ENCODE peak calls at places on chromosomes 4 and X, in five cellular contexts. One of them, this sample, is unnamed.

GRCh38 chr4:121269001-121269400 is 104.9 kb upstream of the TNIP3 start:
- DNase-seq in astrocyte: no peak
- DNase-seq in fibroblast of lung: no peak
- DNase-seq in tibial artery: no peak
- DNase-seq in neural progenitor cell: no peak
- DNase-seq in this sample: no peak

GRCh38 chr4:14254252-14254651 is 626.7 kb upstream of the BOD1L1 start:
- DNase-seq in astrocyte: peak; percentile 11
- DNase-seq in fibroblast of lung: peak; percentile 10
- DNase-seq in tibial artery: peak; percentile 31
- DNase-seq in neural progenitor cell: peak; percentile 39
- DNase-seq in this sample: peak; percentile 30

GRCh38 chrX:44507292-44507691 is 35.4 kb downstream of the FUNDC1 start:
- DNase-seq in tibial artery: no peak
- DNase-seq in astrocyte: no peak
- DNase-seq in neural progenitor cell: no peak
- DNase-seq in fibroblast of lung: no peak
- DNase-seq in this sample: no peak

GRCh38 chrX:2620576-2620975 is 70.5 kb upstream of the CD99 start:
- DNase-seq in astrocyte: no peak
- DNase-seq in tibial artery: no peak
- DNase-seq in neural progenitor cell: no peak
- DNase-seq in fibroblast of lung: no peak
- DNase-seq in this sample: no peak

GRCh38 chr4:86935499-86935832 is 655 bp downstream of the AFF1 start:
- DNase-seq in astrocyte: no peak
- DNase-seq in neural progenitor cell: no peak
- DNase-seq in fibroblast of lung: no peak
- DNase-seq in tibial artery: peak; percentile 49
- DNase-seq in this sample: no peak

GRCh38 chrX:15292861-15293260 is 22.6 kb downstream of the ASB11 start:
- DNase-seq in tibial artery: no peak
- DNase-seq in neural progenitor cell: no peak
- DNase-seq in astrocyte: no peak
- DNase-seq in fibroblast of lung: no peak
- DNase-seq in this sample: no peak

GRCh38 chr4:159145318-159146006 is 42.6 kb downstream of the RAPGEF2 start:
- DNase-seq in astrocyte: no peak
- DNase-seq in neural progenitor cell: no peak
- DNase-seq in fibroblast of lung: no peak
- DNase-seq in tibial artery: no peak
- DNase-seq in this sample: no peak

GRCh38 chrX:2385224-2385623 is 115.6 kb downstream of the DHRSX start:
- DNase-seq in astrocyte: peak; percentile 97
- DNase-seq in tibial artery: no peak
- DNase-seq in fibroblast of lung: peak; percentile 61
- DNase-seq in neural progenitor cell: no peak
- DNase-seq in this sample: peak; percentile 79

GRCh38 chr4:182895791-182896292 is 21.3 kb downstream of the DCTD start:
- DNase-seq in tibial artery: no peak
- DNase-seq in neural progenitor cell: no peak
- DNase-seq in astrocyte: no peak
- DNase-seq in fibroblast of lung: no peak
- DNase-seq in this sample: no peak

GRCh38 chr4:159027535-159027934 is 75.3 kb upstream of the RAPGEF2 start:
- DNase-seq in astrocyte: no peak
- DNase-seq in neural progenitor cell: no peak
- DNase-seq in tibial artery: no peak
- DNase-seq in fibroblast of lung: peak; percentile 19
- DNase-seq in this sample: no peak

GRCh38 chrX:34338046-34338445 is 205.9 kb upstream of the FAM47A start:
- DNase-seq in fibroblast of lung: no peak
- DNase-seq in neural progenitor cell: no peak
- DNase-seq in tibial artery: no peak
- DNase-seq in astrocyte: no peak
- DNase-seq in this sample: no peak

GRCh38 chr4:20591571-20592455 is 108.4 kb upstream of the PACRGL start:
- DNase-seq in astrocyte: no peak
- DNase-seq in fibroblast of lung: no peak
- DNase-seq in tibial artery: no peak
- DNase-seq in neural progenitor cell: no peak
- DNase-seq in this sample: no peak

GRCh38 chrX:68686684-68687045 is 39.2 kb downstream of the STARD8 start:
- DNase-seq in neural progenitor cell: peak; percentile 36
- DNase-seq in fibroblast of lung: peak; percentile 32
- DNase-seq in tibial artery: no peak
- DNase-seq in astrocyte: peak; percentile 20
- DNase-seq in this sample: no peak

GRCh38 chr4:184430163-184430562 is 44.2 kb downstream of the IRF2 start:
- DNase-seq in tibial artery: no peak
- DNase-seq in astrocyte: no peak
- DNase-seq in neural progenitor cell: no peak
- DNase-seq in fibroblast of lung: no peak
- DNase-seq in this sample: no peak

GRCh38 chr4:150415213-150415612 is 166.7 kb upstream of the MAB21L2 start:
- DNase-seq in neural progenitor cell: no peak
- DNase-seq in astrocyte: peak; percentile 10
- DNase-seq in fibroblast of lung: peak; percentile 0
- DNase-seq in tibial artery: no peak
- DNase-seq in this sample: no peak

DNA sequence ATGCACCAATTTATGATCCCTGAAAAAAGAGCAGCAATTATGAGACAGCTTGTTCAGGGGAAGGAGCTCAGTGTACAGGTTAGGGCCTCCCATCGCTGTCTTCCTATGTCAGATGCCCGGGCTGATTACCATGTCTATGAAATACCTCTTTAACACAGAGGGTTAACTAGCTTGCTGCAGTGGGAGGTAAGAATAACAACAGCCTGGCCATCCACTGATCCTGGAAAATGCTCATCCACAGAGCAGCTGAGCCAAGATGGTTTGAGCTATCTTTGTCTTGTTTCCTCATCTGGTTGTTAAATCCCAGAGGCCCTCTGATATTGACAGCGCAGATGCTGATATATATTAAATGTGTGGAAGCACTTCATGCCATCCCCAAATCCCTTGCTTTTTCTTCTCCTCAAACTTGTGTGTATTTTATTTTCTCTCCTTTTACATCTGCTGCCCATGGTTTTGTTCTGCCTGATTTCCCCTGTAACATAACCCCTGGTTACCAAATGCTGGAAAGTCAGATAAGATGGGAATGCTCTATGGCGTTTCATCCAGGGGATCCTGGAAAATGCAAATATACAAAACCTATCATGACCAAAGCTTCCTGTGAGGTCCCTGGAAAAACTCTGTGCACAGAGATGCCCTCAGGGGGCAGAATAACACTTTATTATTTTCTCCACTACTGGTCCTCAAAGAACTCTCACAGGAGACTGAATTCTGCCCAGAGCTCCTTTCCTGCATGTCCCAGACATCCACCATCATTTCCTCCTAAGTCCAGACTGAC is 85.9 kb upstream of the PUDP start:
- DNase-seq in neural progenitor cell: no peak
- DNase-seq in tibial artery: no peak
- DNase-seq in astrocyte: no peak
- DNase-seq in fibroblast of lung: no peak
- DNase-seq in this sample: no peak
- TF ChIP-seq CTCF in neural progenitor cell: no peak
- TF ChIP-seq CTCF in tibial artery: no peak
- TF ChIP-seq CTCF in astrocyte: no peak
- TF ChIP-seq CTCF in fibroblast of lung: no peak
- TF ChIP-seq CTCF in this sample: no peak

GRCh38 chr4:26819478-26819877 is 41.2 kb upstream of the STIM2 start:
- DNase-seq in astrocyte: no peak
- DNase-seq in neural progenitor cell: no peak
- DNase-seq in fibroblast of lung: no peak
- DNase-seq in tibial artery: no peak
- DNase-seq in this sample: no peak
- H3K4me1 ChIP-seq in astrocyte: peaks cover 8% of the 10 kb centered on the region
- H3K4me1 ChIP-seq in neural progenitor cell: peaks cover 15% of the 10 kb centered on the region
- H3K4me1 ChIP-seq in fibroblast of lung: no peaks in the 10 kb centered on the region
- H3K4me1 ChIP-seq in tibial artery: no peaks in the 10 kb centered on the region
- H3K4me1 ChIP-seq in this sample: no peaks in the 10 kb centered on the region

DNA sequence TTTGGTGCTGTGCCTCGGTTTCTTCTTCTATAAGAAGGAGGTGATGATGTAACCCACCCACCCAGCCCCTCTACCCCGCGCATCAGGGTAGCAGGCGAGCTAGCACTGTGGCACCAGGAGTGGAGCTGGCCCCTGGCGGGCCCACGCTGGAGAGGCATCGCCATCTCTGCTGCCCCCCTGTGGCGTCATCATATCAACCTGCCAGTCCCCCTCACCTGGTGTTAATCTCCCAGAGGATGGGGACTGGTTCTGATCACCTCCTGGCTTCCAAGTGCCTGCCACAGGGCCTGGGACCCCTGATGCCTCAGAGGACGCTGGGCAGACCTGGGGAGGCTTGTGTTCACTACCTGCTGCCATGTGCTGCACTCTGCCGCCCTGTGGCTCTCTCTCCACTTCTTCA is 6.3 kb upstream of the SORCS2 start:
- DNase-seq in tibial artery: peak; percentile 16
- DNase-seq in astrocyte: no peak
- DNase-seq in fibroblast of lung: no peak
- DNase-seq in neural progenitor cell: peak; percentile 55
- DNase-seq in this sample: no peak
- TF ChIP-seq CTCF in tibial artery: no peak
- TF ChIP-seq CTCF in astrocyte: no peak
- TF ChIP-seq CTCF in fibroblast of lung: peak; percentile 27
- TF ChIP-seq CTCF in neural progenitor cell: peak; percentile 36
- TF ChIP-seq CTCF in this sample: peak; percentile 43

DNA sequence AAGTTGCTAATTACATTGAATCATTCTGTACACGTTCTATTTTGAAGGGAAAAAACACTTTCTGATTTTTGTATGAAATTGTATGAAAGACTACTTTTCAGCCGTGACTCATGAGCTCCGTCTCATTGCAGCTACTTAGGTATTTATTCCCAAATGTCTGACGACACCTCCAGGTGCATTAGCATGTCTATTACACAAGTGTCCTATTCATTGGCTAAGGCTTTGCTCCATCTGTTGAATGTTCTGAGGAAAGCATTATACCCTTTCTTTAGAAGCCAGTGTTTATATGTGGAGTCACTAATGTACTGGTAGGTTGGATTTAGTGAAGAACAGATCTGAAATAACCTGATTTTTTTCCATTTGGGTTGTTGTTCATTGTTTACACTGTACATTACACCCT is 51.8 kb downstream of the MAP7D3 start:
- DNase-seq in fibroblast of lung: peak; percentile 56
- DNase-seq in neural progenitor cell: no peak
- DNase-seq in tibial artery: no peak
- DNase-seq in astrocyte: peak; percentile 56
- DNase-seq in this sample: peak; percentile 70
- H3K4me1 ChIP-seq in fibroblast of lung: peaks cover 10% of the 10 kb centered on the region
- H3K4me1 ChIP-seq in neural progenitor cell: no peaks in the 10 kb centered on the region
- H3K4me1 ChIP-seq in tibial artery: peaks cover 24% of the 10 kb centered on the region
- H3K4me1 ChIP-seq in astrocyte: peaks cover 11% of the 10 kb centered on the region
- H3K4me1 ChIP-seq in this sample: peaks cover 3% of the 10 kb centered on the region

DNA sequence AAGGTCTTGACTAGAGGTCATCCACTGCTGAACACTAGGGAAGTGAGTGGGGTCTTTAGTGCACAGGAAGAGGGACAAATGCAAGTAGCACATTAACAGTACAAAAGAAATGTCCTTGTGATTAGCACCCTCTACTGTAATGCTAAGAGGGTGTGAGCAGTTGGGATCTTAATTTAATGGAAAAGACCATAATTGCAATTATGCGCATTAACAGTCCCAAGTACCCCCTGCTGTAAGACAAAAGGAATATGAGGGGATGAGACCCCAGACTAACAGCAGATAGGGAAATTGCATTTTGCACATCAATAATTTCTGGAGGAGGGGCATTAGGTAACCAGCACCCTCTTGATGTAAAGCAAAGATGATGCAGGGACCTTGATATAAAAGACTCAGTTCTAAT is 285.0 kb downstream of the CHIC1 start:
- DNase-seq in astrocyte: no peak
- DNase-seq in fibroblast of lung: no peak
- DNase-seq in neural progenitor cell: no peak
- DNase-seq in tibial artery: no peak
- DNase-seq in this sample: no peak
- TF ChIP-seq CTCF in astrocyte: no peak
- TF ChIP-seq CTCF in fibroblast of lung: no peak
- TF ChIP-seq CTCF in neural progenitor cell: peak; percentile 22
- TF ChIP-seq CTCF in tibial artery: no peak
- TF ChIP-seq CTCF in this sample: peak; percentile 24

DNA sequence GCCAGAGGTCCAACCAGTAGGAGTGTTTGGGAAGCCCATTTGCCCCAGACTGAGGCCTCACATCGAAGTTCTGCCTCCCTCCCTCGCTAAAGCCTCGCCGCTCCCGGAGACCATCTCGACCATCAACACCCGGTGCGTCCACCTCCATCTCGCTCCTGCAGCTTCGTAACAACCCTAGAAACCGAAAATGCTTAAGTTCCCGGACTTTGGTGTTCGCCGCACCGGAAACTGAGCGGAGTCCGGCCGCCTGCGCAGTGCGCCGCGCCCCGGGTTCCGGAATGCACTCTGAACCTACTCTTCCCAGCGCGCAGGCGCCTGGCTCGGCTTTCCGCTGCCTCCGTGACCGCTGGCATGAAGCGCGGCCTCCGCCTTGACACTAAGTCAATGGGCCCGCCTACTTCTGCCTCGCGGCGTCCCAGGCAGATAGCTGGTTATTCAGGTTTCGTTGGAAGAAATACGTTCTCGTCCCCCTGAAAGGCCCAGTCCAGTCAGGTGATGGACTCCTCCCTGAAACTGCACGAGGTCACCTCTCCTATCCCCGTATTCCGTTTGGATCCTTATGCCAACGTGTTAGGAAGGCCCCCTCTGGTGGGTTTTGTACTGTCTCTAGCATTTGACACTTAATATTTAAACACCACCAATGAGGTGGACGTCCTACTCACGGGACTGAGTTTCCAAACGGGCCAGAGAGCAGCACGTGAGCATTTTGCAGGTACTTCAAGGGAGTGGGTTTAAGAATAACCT is 21.4 kb downstream of the FABP2 start:
- DNase-seq in fibroblast of lung: peak; percentile 91
- DNase-seq in astrocyte: peak; percentile 81
- DNase-seq in tibial artery: peak; percentile 93
- DNase-seq in neural progenitor cell: peak; percentile 94
- DNase-seq in this sample: peak; percentile 96
- H3K4me1 ChIP-seq in fibroblast of lung: peaks cover 3% of the 10 kb centered on the region
- H3K4me1 ChIP-seq in astrocyte: peaks cover 16% of the 10 kb centered on the region
- H3K4me1 ChIP-seq in tibial artery: peaks cover 23% of the 10 kb centered on the region
- H3K4me1 ChIP-seq in neural progenitor cell: no peaks in the 10 kb centered on the region
- H3K4me1 ChIP-seq in this sample: no peaks in the 10 kb centered on the region

GRCh38 chrX:103628386-103629290 is at the start of gene TCEAL1:
- DNase-seq in tibial artery: peak; percentile 70
- DNase-seq in fibroblast of lung: peak; percentile 45
- DNase-seq in astrocyte: peak; percentile 38
- DNase-seq in neural progenitor cell: peak; percentile 76
- DNase-seq in this sample: no peak

GRCh38 chrX:103630171-103630511 is 1.4 kb downstream of the TCEAL1 start:
- DNase-seq in neural progenitor cell: no peak
- DNase-seq in fibroblast of lung: no peak
- DNase-seq in astrocyte: no peak
- DNase-seq in tibial artery: no peak
- DNase-seq in this sample: no peak

GRCh38 chrX:103626855-103627254 is 1.9 kb upstream of the TCEAL1 start:
- DNase-seq in fibroblast of lung: no peak
- DNase-seq in astrocyte: peak; percentile 20
- DNase-seq in tibial artery: no peak
- DNase-seq in neural progenitor cell: no peak
- DNase-seq in this sample: no peak

GRCh38 chrX:103631145-103631544 is 2.4 kb downstream of the TCEAL1 start:
- DNase-seq in astrocyte: no peak
- DNase-seq in fibroblast of lung: no peak
- DNase-seq in neural progenitor cell: no peak
- DNase-seq in tibial artery: no peak
- DNase-seq in this sample: no peak

GRCh38 chrX:103629295-103630170 is 758 bp downstream of the TCEAL1 start:
- DNase-seq in tibial artery: peak; percentile 57
- DNase-seq in neural progenitor cell: peak; percentile 85
- DNase-seq in astrocyte: peak; percentile 57
- DNase-seq in fibroblast of lung: peak; percentile 77
- DNase-seq in this sample: no peak
- TF ChIP-seq CTCF in tibial artery: peak; percentile 26
- TF ChIP-seq CTCF in neural progenitor cell: peak; percentile 59
- TF ChIP-seq CTCF in astrocyte: peak; percentile 32
- TF ChIP-seq CTCF in fibroblast of lung: peak; percentile 63
- TF ChIP-seq CTCF in this sample: peak; percentile 63